ENCODE peak calls at places on chromosome X, in seven cellular contexts. D is HCT116, M is HepG2, S is SK-N-SH, Y is K562, Q is H1, V is GM12878. A is an unnamed sample.
A peak's percentile ranks its signal among the peaks of the same experiment; 100 is the strongest.

GRCh38 chrX:19863237-19864223 is 23.9 kb downstream of the SH3KBP1 start:
- DNase-seq in S (no peak), Y (no peak), D (no peak), V (peak; percentile 88), M (no peak), Q (no peak), A (no peak)

GRCh38 chrX:77565278-77565677 is 118.1 kb downstream of the FGF16 start:
- DNase-seq in S (no peak), V (no peak), D (no peak), Q (no peak), M (no peak), Y (no peak), A (no peak)

GRCh38 chrX:149611619-149612018 is 16.5 kb upstream of the HSFX2 start:
- DNase-seq in Q (no peak), M (no peak), Y (no peak), D (no peak), V (no peak), S (no peak), A (no peak)

GRCh38 chrX:124347242-124347641 is 879 bp downstream of the SH2D1A start:
- DNase-seq in Y (no peak), V (no peak), Q (no peak), S (no peak), D (no peak), M (no peak), A (no peak)

GRCh38 chrX:27336466-27337091 is 126.6 kb downstream of the PPP4R3C start:
- DNase-seq in Q (peak; percentile 61), D (peak; percentile 3), V (no peak), M (peak; percentile 2), S (peak; percentile 37), Y (peak; percentile 15), A (peak; percentile 4)

GRCh38 chrX:107597264-107597663 is 31.0 kb upstream of the PRPS1 start:
- DNase-seq in D (no peak), V (no peak), M (no peak), S (no peak), Y (no peak), Q (no peak), A (no peak)

GRCh38 chrX:151974336-151975227 is at the start of gene GABRE:
- DNase-seq in Q (peak; percentile 53), D (no peak), S (peak; percentile 40), V (no peak), Y (peak; percentile 87), M (no peak), A (no peak)

GRCh38 chrX:19372170-19373033 is 28.7 kb downstream of the PDHA1 start:
- DNase-seq in V (no peak), S (peak; percentile 79), M (peak; percentile 32), Q (peak; percentile 74), Y (peak; percentile 66), D (peak; percentile 15), A (peak; percentile 78)

GRCh38 chrX:151753313-151754041 is 18.9 kb downstream of the CNGA2 start:
- DNase-seq in V (no peak), S (peak; percentile 64), M (peak; percentile 13), Q (peak; percentile 64), D (peak; percentile 13), Y (peak; percentile 64), A (peak; percentile 48)

GRCh38 chrX:152405561-152405960 is 45.6 kb downstream of the GABRA3 start:
- DNase-seq in D (no peak), V (no peak), Q (no peak), Y (no peak), M (no peak), S (no peak), A (peak; percentile 9)

GRCh38 chrX:50635162-50635561 is 164.5 kb upstream of the DGKK start:
- DNase-seq in M (no peak), Q (no peak), D (no peak), Y (no peak), S (no peak), V (no peak), A (no peak)

GRCh38 chrX:129726307-129727111 is 12.3 kb upstream of the XPNPEP2 start:
- DNase-seq in V (no peak), D (peak; percentile 28), M (peak; percentile 21), Y (peak; percentile 46), S (peak; percentile 51), Q (peak; percentile 75), A (no peak)

GRCh38 chrX:54492340-54492739 is 3.7 kb downstream of the FGD1 start:
- DNase-seq in M (no peak), S (no peak), V (no peak), Y (no peak), Q (no peak), D (no peak), A (no peak)

GRCh38 chrX:149515954-149516602 is 11.0 kb upstream of the IDS start:
- DNase-seq in V (no peak), Y (no peak), D (no peak), S (no peak), M (no peak), Q (no peak), A (no peak)

GRCh38 chrX:9525511-9526248 is 60.8 kb downstream of the TBL1X start:
- DNase-seq in D (no peak), S (no peak), Q (no peak), M (no peak), Y (no peak), V (no peak), A (no peak)

GRCh38 chrX:86149089-86149488 is 838 bp downstream of the DACH2 start:
- DNase-seq in Q (no peak), V (no peak), Y (no peak), S (no peak), D (no peak), M (no peak), A (no peak)

GRCh38 chrX:132843387-132843786 is 115.0 kb downstream of the HS6ST2 start:
- DNase-seq in S (no peak), Q (no peak), M (no peak), V (no peak), D (no peak), Y (no peak), A (no peak)

GRCh38 chrX:72121381-72121780 is 10.3 kb downstream of the RTL5 start:
- DNase-seq in M (no peak), V (no peak), Q (no peak), Y (no peak), S (no peak), D (no peak), A (no peak)

GRCh38 chrX:11135483-11136185 is 24.5 kb downstream of the HCCS start:
- DNase-seq in Y (no peak), S (no peak), D (no peak), M (no peak), Q (no peak), V (no peak), A (no peak)

GRCh38 chrX:11138498-11139390 is 27.6 kb downstream of the HCCS start:
- DNase-seq in M (no peak), S (peak; percentile 24), D (no peak), Y (no peak), Q (no peak), V (no peak), A (no peak)

DNA sequence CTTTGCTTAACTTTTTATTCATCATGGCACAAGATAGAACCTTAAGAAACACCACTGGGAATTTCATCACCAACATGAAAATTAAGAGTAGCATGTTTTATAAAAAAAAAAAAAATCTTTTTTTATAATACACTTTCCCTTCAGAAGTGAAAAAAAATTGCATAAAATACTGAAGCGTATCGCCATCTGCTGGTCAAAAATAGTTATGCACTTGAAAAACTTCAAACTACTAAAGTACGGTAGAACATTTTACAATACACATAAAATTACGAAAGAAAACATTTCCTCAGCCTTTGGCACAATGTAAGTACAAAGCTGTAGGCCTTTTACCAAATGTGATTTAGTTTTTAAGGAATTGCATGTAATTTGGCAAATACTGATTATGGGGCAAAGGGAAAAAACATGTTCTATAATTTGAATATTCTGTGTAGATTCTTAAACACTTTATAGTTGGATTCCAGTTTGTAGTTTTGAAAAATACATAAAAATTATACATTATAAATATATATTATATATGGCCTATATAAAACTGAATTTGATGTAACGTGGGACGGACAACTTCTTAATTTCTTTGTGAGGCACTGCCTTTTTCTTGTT is 26.5 kb downstream of the HCCS start:
- DNase-seq in V (no peak), M (peak; percentile 1), D (peak; percentile 13), Q (no peak), Y (no peak), S (peak; percentile 39), A (peak; percentile 33)
- TF ChIP-seq JUND in V (no peak), M (no peak), D (no peak), Q (no peak), Y (no peak), S (no peak), A (no peak)

DNA sequence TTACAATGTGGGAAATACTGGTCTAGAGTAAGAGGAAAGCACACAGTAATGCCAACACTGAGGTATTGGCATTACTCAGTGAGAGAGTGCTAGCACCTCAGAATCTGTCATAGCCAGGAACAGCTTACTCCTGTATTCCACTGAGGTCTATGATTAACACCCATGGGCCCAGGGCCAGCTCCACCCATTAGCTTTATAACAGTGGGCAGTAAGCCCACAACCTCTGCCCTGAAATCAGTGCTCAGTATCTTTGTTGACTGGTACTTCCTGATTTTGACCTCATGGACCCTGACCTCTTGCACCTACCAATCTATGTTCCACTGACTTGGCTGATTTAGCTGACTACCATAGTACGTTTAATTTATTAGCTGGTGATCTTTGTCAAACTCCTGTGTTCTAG is 56.1 kb downstream of the LANCL3 start:
- DNase-seq in D (no peak), V (no peak), Q (no peak), S (no peak), Y (no peak), M (no peak), A (no peak)
- TF ChIP-seq JUND in D (no peak), V (no peak), Q (no peak), S (no peak), Y (no peak), M (no peak), A (no peak)

DNA sequence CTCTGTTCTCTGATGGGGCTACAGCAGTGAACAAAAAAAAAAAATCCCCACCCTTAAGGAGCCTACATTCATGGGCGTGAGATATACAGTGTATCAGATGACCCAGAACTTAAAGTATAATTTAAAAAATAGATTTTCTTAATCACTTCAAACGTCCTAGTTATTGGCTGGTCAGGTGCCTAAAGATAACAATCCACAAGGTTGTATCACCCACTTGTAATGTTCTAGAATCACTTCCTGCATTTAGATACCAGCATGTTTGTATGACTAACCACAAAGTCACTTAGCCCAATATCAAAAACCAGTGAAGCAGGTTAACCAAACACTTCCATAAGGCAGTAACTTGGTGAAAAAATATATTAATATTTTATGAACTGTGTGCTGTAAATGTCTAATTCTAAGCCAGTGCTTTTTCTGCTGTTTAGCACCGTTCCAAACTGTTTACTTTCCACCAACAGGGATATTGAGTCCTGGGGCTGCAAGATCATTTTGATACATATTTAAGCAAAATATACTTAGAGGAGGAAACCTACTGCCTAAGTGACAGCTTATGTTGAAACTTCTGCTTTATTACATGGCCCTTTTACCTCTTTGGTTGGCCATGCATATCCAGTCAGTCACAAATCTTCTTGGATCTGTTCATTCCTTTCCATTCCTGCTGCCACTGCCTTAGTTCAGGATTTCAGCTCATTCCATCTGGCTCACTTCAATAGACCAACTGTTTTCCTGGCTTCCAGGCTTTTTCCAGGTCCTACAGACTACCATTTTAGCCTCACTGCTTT is 43.3 kb downstream of the CD40LG start:
- DNase-seq in V (no peak), D (no peak), Y (no peak), S (no peak), M (no peak), Q (no peak), A (no peak)
- TF ChIP-seq JUND in V (no peak), D (no peak), Y (no peak), S (no peak), M (no peak), Q (no peak), A (no peak)

DNA sequence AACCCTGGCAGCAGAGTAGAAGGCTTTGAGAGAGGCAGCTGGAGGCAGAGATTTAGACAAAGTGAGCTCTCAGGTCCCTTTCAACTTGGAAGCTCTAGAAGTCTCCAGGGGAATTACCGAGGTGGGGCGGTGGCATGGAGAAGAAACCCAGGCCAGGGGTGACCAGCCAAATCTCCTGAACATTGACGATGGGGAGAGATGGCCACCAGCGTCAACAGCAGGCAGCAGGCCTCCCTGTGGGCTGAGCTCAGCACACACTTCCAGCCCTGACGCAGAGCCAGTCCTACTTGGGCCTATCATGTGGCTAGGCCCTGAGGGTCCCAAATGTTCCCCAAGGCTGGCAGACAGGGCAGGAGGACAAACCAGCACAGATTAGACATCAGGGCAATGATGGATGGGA is 187.8 kb downstream of the BCOR start:
- DNase-seq in D (no peak), Q (no peak), V (no peak), M (no peak), Y (no peak), S (no peak), A (no peak)
- TF ChIP-seq JUND in D (no peak), Q (no peak), V (no peak), M (no peak), Y (no peak), S (no peak), A (no peak)

A was measured in T47D.